ENCODE peak calls at places on chromosomes 5 and 9, in seven cellular contexts. J, K, W, X, V, I and B are unnamed samples.

GRCh38 chr9:76926324-76926731 is 20.4 kb upstream of the PRUNE2 start:
- DNase-seq in K (no peak), V (no peak), W (no peak), I (no peak), J (no peak), X (no peak), B (no peak)

GRCh38 chr5:128645582-128645981 is 107.5 kb upstream of the FBN2 start:
- DNase-seq in V (no peak), J (no peak), I (no peak), K (no peak), X (no peak), W (no peak), B (no peak)

GRCh38 chr9:81564632-81565031 is 124.7 kb downstream of the TLE1 start:
- DNase-seq in V (no peak), I (no peak), X (no peak), J (no peak), K (no peak), W (no peak), B (no peak)

GRCh38 chr9:33139421-33140228 is 27.5 kb downstream of the B4GALT1 start:
- DNase-seq in W (peak; percentile 92), K (peak; percentile 91), X (peak; percentile 35), I (no peak), V (peak; percentile 93), J (no peak), B (peak; percentile 62)

GRCh38 chr5:111775224-111775623 is 18.2 kb upstream of the NREP start:
- DNase-seq in W (no peak), I (no peak), X (no peak), V (no peak), K (no peak), J (no peak), B (no peak)

GRCh38 chr5:59062986-59063683 is 480.3 kb downstream of the RAB3C start:
- DNase-seq in J (peak; percentile 97), V (no peak), W (no peak), X (no peak), K (no peak), I (no peak), B (no peak)

GRCh38 chr9:91246842-91247241 is 114.9 kb downstream of the AUH start:
- DNase-seq in V (no peak), K (no peak), I (no peak), J (no peak), X (no peak), W (no peak), B (no peak)

GRCh38 chr5:127229185-127229889 is 61.3 kb upstream of the MEGF10 start:
- DNase-seq in J (peak; percentile 23), W (peak; percentile 86), X (peak; percentile 61), I (peak; percentile 72), V (peak; percentile 78), K (peak; percentile 51), B (peak; percentile 64)

GRCh38 chr5:91171322-91171721 is 211.8 kb downstream of the ARRDC3 start:
- DNase-seq in W (no peak), J (no peak), X (no peak), V (no peak), I (no peak), K (no peak), B (no peak)

GRCh38 chr5:134493461-134494055 is 31.9 kb upstream of the JADE2 start:
- DNase-seq in X (peak; percentile 15), V (no peak), I (no peak), K (no peak), J (no peak), W (peak; percentile 32), B (no peak)

GRCh38 chr5:112333236-112333850 is 85.7 kb downstream of the EPB41L4A start:
- DNase-seq in J (no peak), W (no peak), V (no peak), K (no peak), I (no peak), X (no peak), B (no peak)

GRCh38 chr9:2267171-2267740 is 252.1 kb downstream of the SMARCA2 start:
- DNase-seq in X (no peak), J (no peak), V (no peak), I (no peak), W (no peak), K (peak; percentile 52), B (no peak)

DNA sequence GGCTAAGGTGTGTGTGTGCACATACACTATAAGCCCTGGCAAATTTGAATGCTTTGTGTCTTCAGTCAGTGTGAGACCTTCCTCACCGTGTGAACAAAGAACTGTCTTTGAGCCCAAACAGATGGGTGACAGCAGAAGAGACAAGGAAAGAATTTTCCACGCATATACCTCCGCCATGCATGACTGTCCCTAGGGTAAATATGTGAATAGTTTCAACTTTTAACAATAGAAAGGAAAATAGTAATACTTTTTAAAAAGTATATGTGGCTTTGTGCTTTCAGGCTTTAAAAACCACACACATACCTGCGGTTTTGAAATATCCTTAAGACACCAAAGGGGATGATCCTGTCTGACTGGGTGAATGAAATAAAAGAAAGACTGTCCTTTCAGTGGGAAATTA is 438.6 kb upstream of the MPDZ start:
- DNase-seq in I (no peak), V (no peak), J (no peak), W (no peak), X (no peak), K (no peak), B (no peak)
- TF ChIP-seq EP300 in I (no peak), V (no peak), J (no peak), W (no peak), X (no peak), K (no peak), B (no peak)

DNA sequence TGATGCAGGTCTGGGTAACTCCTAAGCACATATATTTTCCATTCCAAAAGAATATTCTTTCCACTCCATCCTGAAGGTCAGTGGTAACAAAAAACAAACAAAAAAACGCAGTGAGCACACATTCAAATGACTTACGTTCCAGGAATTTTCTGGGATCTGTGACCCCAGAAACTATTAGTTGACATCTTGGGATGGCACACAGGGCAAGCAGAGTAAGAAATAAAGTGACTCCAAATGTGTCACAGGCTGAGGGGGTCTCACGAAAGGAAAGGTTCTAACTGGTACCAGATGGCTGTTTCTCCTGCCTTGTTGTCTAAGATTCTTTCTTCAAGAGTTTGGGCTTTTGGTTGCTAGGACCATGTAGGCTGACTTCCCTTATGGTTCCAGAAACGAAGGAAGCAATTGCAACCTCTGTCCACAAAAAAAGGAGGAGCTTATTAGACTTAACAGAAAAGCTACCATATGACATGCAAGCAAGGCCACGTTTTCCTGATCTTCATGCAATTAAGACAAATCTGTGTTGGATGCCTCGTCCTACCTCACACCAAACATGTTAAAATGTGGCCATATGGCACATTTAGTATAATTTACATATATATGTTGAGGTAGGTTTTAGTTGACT is 32.7 kb downstream of the PTGS1 start:
- DNase-seq in I (no peak), J (no peak), V (no peak), X (no peak), W (no peak), K (no peak), B (no peak)
- TF ChIP-seq EP300 in I (no peak), J (no peak), V (no peak), X (no peak), W (no peak), K (no peak), B (no peak)

GRCh38 chr9:8963882-8964281 is 1164.3 kb upstream of the DMAC1 start:
- DNase-seq in I (no peak), K (no peak), V (no peak), X (no peak), W (no peak), J (no peak), B (no peak)

GRCh38 chr9:8960254-8960653 is 1160.7 kb upstream of the DMAC1 start:
- DNase-seq in K (no peak), V (no peak), W (no peak), J (no peak), X (no peak), I (no peak), B (no peak)

GRCh38 chr9:8962084-8962483 is 1162.5 kb upstream of the DMAC1 start:
- DNase-seq in I (no peak), J (no peak), V (no peak), X (no peak), K (no peak), W (no peak), B (no peak)

GRCh38 chr9:8958358-8958757 is 1158.8 kb upstream of the DMAC1 start:
- DNase-seq in J (no peak), K (no peak), W (no peak), I (no peak), V (no peak), X (no peak), B (no peak)

DNA sequence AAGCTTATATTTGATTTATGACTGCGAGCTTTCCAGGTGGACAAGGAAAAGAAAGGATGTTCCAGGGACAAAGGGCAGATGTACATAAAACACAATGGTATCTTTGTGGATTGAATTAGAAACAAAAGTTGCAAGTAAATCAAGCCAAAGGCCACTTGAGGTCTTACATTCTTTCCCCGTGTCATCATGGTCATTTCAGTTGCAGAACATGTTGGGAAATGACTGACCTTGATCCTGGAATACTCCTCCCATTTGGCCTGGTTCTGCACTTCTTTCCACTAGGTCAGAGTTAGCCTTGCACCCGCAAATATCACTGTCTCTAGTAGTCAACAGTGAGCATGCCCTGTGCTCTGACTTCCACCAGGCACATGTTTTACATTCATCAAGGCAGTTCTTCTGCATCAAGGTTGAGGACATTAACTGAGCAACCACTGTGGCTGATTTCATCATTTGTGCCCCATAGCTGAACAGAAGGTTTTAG is 1161.6 kb upstream of the DMAC1 start:
- DNase-seq in I (no peak), W (no peak), X (no peak), K (peak; percentile 39), V (peak; percentile 71), J (no peak), B (peak; percentile 11)
- TF ChIP-seq EP300 in I (no peak), W (no peak), X (no peak), K (no peak), V (no peak), J (no peak), B (no peak)

GRCh38 chr5:124952566-124952965 is 206.1 kb upstream of the ZNF608 start:
- DNase-seq in V (no peak), J (no peak), W (no peak), I (no peak), K (no peak), X (no peak), B (no peak)

GRCh38 chr5:124951105-124951504 is 204.7 kb upstream of the ZNF608 start:
- DNase-seq in W (no peak), J (no peak), K (no peak), X (no peak), I (no peak), V (no peak), B (no peak)

GRCh38 chr5:124949862-124950261 is 203.4 kb upstream of the ZNF608 start:
- DNase-seq in I (no peak), V (no peak), J (no peak), X (no peak), W (no peak), K (no peak), B (no peak)

GRCh38 chr5:124951676-124952075 is 205.2 kb upstream of the ZNF608 start:
- DNase-seq in V (no peak), I (no peak), K (no peak), J (no peak), X (no peak), W (no peak), B (peak; percentile 11)

DNA sequence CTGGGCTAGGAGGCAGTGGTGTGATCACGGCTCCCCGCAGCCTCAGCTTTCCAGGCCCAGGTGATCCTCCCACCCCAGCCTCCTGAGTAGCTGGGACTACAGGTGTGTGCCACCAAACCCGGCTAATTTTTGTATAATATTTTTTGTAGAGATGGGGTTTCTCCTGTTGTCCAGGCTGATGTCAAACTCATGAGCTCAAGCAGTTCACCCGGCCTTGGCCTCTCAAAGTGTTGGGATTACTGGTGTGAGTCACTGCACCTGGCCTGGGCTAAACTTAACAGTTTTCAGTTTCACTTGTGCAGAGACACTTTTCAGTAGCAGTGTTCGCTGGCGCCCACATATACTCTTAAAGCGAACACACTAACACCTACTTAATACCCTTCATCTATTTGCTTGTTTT is 205.6 kb upstream of the ZNF608 start:
- DNase-seq in V (no peak), J (no peak), K (no peak), W (no peak), I (no peak), X (peak; percentile 46), B (peak; percentile 57)
- TF ChIP-seq EP300 in V (no peak), J (no peak), K (no peak), W (no peak), I (no peak), X (no peak), B (no peak)